ENCODE peak calls at places on chromosomes 2 and 18, in seven cellular contexts. N is HCT116, J is HepG2, Q is heart left ventricle, T is GM12891, A is ovary, X is A549. S is an unnamed sample.

GRCh38 chr2:54404270-54404669 is 51.9 kb upstream of the SPTBN1 start:
- DNase-seq in N (no peak), J (no peak), Q (no peak), T (no peak), A (no peak), X (no peak), S (no peak)

GRCh38 chr2:29314816-29315571 is 199.8 kb downstream of the CLIP4 start:
- DNase-seq in N (no peak), J (no peak), Q (no peak), T (peak), A (no peak), X (no peak), S (peak)

GRCh38 chr2:33967103-33967502 is 368.0 kb upstream of the FAM98A start:
- DNase-seq in N (no peak), J (no peak), Q (no peak), T (no peak), A (no peak), X (no peak), S (no peak)

GRCh38 chr2:11090158-11090557 is 65.1 kb upstream of the SLC66A3 start:
- DNase-seq in N (no peak), J (no peak), Q (no peak), T (no peak), A (no peak), X (no peak), S (no peak)

GRCh38 chr2:233201271-233202013 is 50.0 kb upstream of the ATG16L1 start:
- DNase-seq in N (no peak), J (no peak), Q (no peak), T (no peak), A (no peak), X (no peak), S (no peak)

GRCh38 chr2:188328419-188328818 is 36.7 kb downstream of the GULP1 start:
- DNase-seq in N (no peak), J (no peak), Q (no peak), T (no peak), A (no peak), X (no peak), S (no peak)

GRCh38 chr2:218569661-218570500 is 1.2 kb downstream of the CNOT9 start:
- DNase-seq in N (no peak), J (peak), Q (peak), T (no peak), A (no peak), X (no peak), S (no peak)

GRCh38 chr2:65033178-65033577 is 23.0 kb upstream of the CEP68 start:
- DNase-seq in N (no peak), J (peak), Q (no peak), T (no peak), A (no peak), X (peak), S (no peak)

GRCh38 chr2:110770696-110771425 is 38.5 kb downstream of the ACOXL start:
- DNase-seq in N (no peak), J (no peak), Q (no peak), T (no peak), A (no peak), X (no peak), S (no peak)

GRCh38 chr2:6412533-6413085 is 453.1 kb downstream of the CMPK2 start:
- DNase-seq in N (no peak), J (no peak), Q (no peak), T (no peak), A (no peak), X (no peak), S (no peak)

GRCh38 chr2:168596881-168597280 is 140.8 kb downstream of the CERS6 start:
- DNase-seq in N (peak), J (no peak), Q (no peak), T (no peak), A (no peak), X (no peak), S (no peak)

GRCh38 chr18:35026407-35027061 is 14.7 kb upstream of the MAPRE2 start:
- DNase-seq in N (no peak), J (no peak), Q (no peak), T (no peak), A (no peak), X (no peak), S (no peak)

GRCh38 chr2:209476367-209477191 is 52.7 kb downstream of the MAP2 start:
- DNase-seq in N (no peak), J (no peak), Q (peak), T (no peak), A (no peak), X (no peak), S (no peak)

GRCh38 chr2:182368446-182368845 is 58.4 kb downstream of the PDE1A start:
- DNase-seq in N (no peak), J (no peak), Q (no peak), T (no peak), A (no peak), X (no peak), S (no peak)

GRCh38 chr2:207110310-207110709 is 55.4 kb downstream of the KLF7 start:
- DNase-seq in N (no peak), J (no peak), Q (no peak), T (no peak), A (no peak), X (no peak), S (no peak)

GRCh38 chr2:46315103-46315890 is 18.1 kb downstream of the EPAS1 start:
- DNase-seq in N (peak), J (peak), Q (peak), T (no peak), A (peak), X (peak), S (no peak)

GRCh38 chr2:43075054-43075593 is 151.3 kb downstream of the ZFP36L2 start:
- DNase-seq in N (no peak), J (peak), Q (peak), T (no peak), A (peak), X (no peak), S (no peak)

GRCh38 chr2:74602553-74603281 is 45.4 kb downstream of the M1AP start:
- DNase-seq in N (no peak), J (no peak), Q (no peak), T (no peak), A (no peak), X (no peak), S (no peak)

GRCh38 chr2:74538881-74539339 is 9.2 kb downstream of the HTRA2 start:
- DNase-seq in N (no peak), J (no peak), Q (no peak), T (no peak), A (no peak), X (no peak), S (no peak)

GRCh38 chr18:76687271-76688006 is 134.9 kb upstream of the ZNF236 start:
- DNase-seq in N (no peak), J (no peak), Q (no peak), T (no peak), A (peak), X (no peak), S (no peak)

GRCh38 chr18:62179213-62179612 is 7.6 kb downstream of the PIGN start:
- DNase-seq in N (no peak), J (no peak), Q (no peak), T (no peak), A (no peak), X (no peak), S (no peak)

GRCh38 chr18:42157420-42157819 is 202.4 kb downstream of the PIK3C3 start:
- DNase-seq in N (no peak), J (no peak), Q (no peak), T (no peak), A (no peak), X (no peak), S (no peak)

GRCh38 chr2:166256902-166257301 is 118.8 kb downstream of the SCN9A start:
- DNase-seq in N (no peak), J (no peak), Q (no peak), T (no peak), A (no peak), X (no peak), S (no peak)

GRCh38 chr2:240296104-240296406 is 139.4 kb upstream of the GPC1 start:
- DNase-seq in N (no peak), J (no peak), Q (no peak), T (no peak), A (no peak), X (no peak), S (no peak)

GRCh38 chr2:769771-770170 is 92.6 kb upstream of the TMEM18 start:
- DNase-seq in N (no peak), J (no peak), Q (no peak), T (no peak), A (no peak), X (no peak), S (no peak)

GRCh38 chr2:98698896-98699295 is 32.0 kb downstream of the MGAT4A start:
- DNase-seq in N (no peak), J (no peak), Q (no peak), T (no peak), A (no peak), X (no peak), S (no peak)

GRCh38 chr2:204109681-204110080 is 173.1 kb downstream of the ICOS start:
- DNase-seq in N (no peak), J (no peak), Q (no peak), T (no peak), A (no peak), X (no peak), S (no peak)

GRCh38 chr2:35820404-35820803 is 535.2 kb upstream of the CRIM1 start:
- DNase-seq in N (no peak), J (no peak), Q (no peak), T (no peak), A (no peak), X (no peak), S (no peak)

GRCh38 chr18:59056706-59057492 is 82.8 kb upstream of the SEC11C start:
- DNase-seq in N (peak), J (peak), Q (peak), T (peak), A (peak), X (no peak), S (peak)

GRCh38 chr18:33116376-33116775 is 324.1 kb downstream of the CCDC178 start:
- DNase-seq in N (no peak), J (no peak), Q (no peak), T (no peak), A (no peak), X (no peak), S (no peak)

GRCh38 chr2:10266133-10266620 is 36.5 kb upstream of the HPCAL1 start:
- DNase-seq in N (no peak), J (no peak), Q (no peak), T (no peak), A (no peak), X (no peak), S (no peak)

GRCh38 chr2:10289891-10290290 is 12.8 kb upstream of the HPCAL1 start:
- DNase-seq in N (peak), J (no peak), Q (no peak), T (no peak), A (no peak), X (no peak), S (no peak)

GRCh38 chr2:223122706-223123265 is 70.8 kb downstream of the KCNE4 start:
- DNase-seq in N (no peak), J (no peak), Q (no peak), T (no peak), A (no peak), X (no peak), S (no peak)

GRCh38 chr2:99803846-99804245 is 314.0 kb upstream of the REV1 start:
- DNase-seq in N (no peak), J (no peak), Q (no peak), T (no peak), A (no peak), X (no peak), S (no peak)

GRCh38 chr2:16774091-16774490 is 108.5 kb upstream of the CYRIA start:
- DNase-seq in N (no peak), J (no peak), Q (no peak), T (no peak), A (no peak), X (no peak), S (no peak)

GRCh38 chr2:156586621-156587020 is 150.4 kb downstream of the GPD2 start:
- DNase-seq in N (no peak), J (no peak), Q (no peak), T (no peak), A (no peak), X (no peak), S (no peak)

GRCh38 chr2:139836769-139837168 is 1056.6 kb upstream of the NXPH2 start:
- DNase-seq in N (no peak), J (no peak), Q (no peak), T (no peak), A (no peak), X (no peak), S (no peak)

GRCh38 chr2:46535360-46535759 is 56.0 kb downstream of the TMEM247 start:
- DNase-seq in N (no peak), J (no peak), Q (no peak), T (no peak), A (no peak), X (no peak), S (no peak)

GRCh38 chr2:12501469-12502147 is 215.1 kb upstream of the TRIB2 start:
- DNase-seq in N (no peak), J (no peak), Q (peak), T (peak), A (no peak), X (no peak), S (peak)

GRCh38 chr2:23436346-23437099 is 51.5 kb downstream of the KLHL29 start:
- DNase-seq in N (no peak), J (no peak), Q (peak), T (no peak), A (no peak), X (no peak), S (no peak)

GRCh38 chr2:134119672-134120159 is 134.2 kb upstream of the MGAT5 start:
- DNase-seq in N (peak), J (peak), Q (peak), T (peak), A (peak), X (peak), S (peak)
- TF ChIP-seq POLR2A in N (peak), J (peak), Q (peak), T (peak), A (peak), X (peak), S (peak)

GRCh38 chr2:201158111-201158929 is 24.6 kb upstream of the CASP10 start:
- DNase-seq in N (peak), J (peak), Q (peak), T (peak), A (peak), X (peak), S (no peak)
- TF ChIP-seq POLR2A in N (no peak), J (no peak), Q (peak), T (no peak), A (no peak), X (no peak), S (no peak)

GRCh38 chr18:57630759-57631660 is 9.4 kb upstream of the NARS1 start:
- DNase-seq in N (no peak), J (no peak), Q (no peak), T (no peak), A (no peak), X (no peak), S (no peak)

GRCh38 chr18:57627488-57627887 is 5.9 kb upstream of the NARS1 start:
- DNase-seq in N (no peak), J (no peak), Q (no peak), T (no peak), A (no peak), X (no peak), S (no peak)

GRCh38 chr18:57629399-57629798 is 7.8 kb upstream of the NARS1 start:
- DNase-seq in N (no peak), J (no peak), Q (no peak), T (no peak), A (no peak), X (no peak), S (no peak)

GRCh38 chr18:57631697-57632096 is 10.1 kb upstream of the NARS1 start:
- DNase-seq in N (no peak), J (no peak), Q (no peak), T (no peak), A (no peak), X (no peak), S (no peak)

GRCh38 chr18:57630002-57630758 is 8.5 kb upstream of the NARS1 start:
- DNase-seq in N (peak), J (peak), Q (peak), T (peak), A (peak), X (peak), S (peak)
- TF ChIP-seq POLR2A in N (peak), J (no peak), Q (peak), T (no peak), A (peak), X (peak), S (no peak)

GRCh38 chr2:127104166-127104660 is 2.7 kb downstream of the BIN1 start:
- DNase-seq in N (no peak), J (no peak), Q (no peak), T (no peak), A (no peak), X (no peak), S (no peak)

GRCh38 chr2:127106998-127107621 is at the start of gene BIN1:
- DNase-seq in N (peak), J (peak), Q (peak), T (peak), A (peak), X (peak), S (peak)

GRCh38 chr2:127104881-127105655 is 1.9 kb downstream of the BIN1 start:
- DNase-seq in N (no peak), J (no peak), Q (peak), T (no peak), A (no peak), X (no peak), S (no peak)

GRCh38 chr2:127106457-127106997 is 427 bp downstream of the BIN1 start:
- DNase-seq in N (no peak), J (no peak), Q (peak), T (no peak), A (peak), X (no peak), S (peak)

DNA sequence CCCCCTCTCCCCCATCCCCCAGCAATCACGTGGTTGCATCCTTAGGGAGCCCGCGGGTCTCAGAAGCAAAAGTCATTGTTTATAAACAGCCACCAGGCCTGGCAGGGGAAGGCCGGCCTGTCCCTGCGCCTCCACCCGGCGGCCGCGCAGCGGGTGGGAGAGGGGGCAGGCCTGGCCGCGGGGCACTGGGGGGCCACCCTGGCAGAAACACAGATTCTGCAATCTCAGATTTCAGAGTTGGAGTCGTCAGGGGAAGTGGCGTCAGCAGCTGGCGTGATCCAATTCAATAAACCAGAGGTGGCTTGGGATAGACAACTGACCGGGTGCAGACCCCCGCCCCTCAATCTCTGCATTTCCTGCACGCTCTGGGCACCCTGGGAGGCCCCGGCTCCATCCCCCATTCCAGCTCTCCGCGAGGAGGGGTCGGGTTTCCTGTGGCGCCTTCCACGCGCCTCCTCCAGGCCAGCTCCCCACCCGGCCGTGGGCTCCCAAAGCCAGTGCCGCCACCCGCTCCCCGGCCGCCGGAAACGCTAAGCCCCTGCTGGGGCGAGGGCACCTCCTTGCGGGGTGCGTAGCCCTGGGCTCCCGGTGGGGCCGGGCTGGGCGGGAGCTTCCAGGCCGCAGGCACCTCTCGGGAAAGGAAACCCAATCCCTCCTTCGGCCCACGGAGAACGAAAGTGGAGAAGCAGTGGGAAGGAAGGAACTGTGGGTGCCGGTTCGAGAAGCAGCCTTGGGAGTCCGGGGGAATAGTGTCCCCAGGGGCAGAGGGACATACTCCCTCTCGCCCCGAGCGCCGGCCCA is 1.1 kb downstream of the BIN1 start:
- DNase-seq in N (no peak), J (no peak), Q (no peak), T (no peak), A (peak), X (no peak), S (no peak)
- TF ChIP-seq POLR2A in N (no peak), J (no peak), Q (no peak), T (no peak), A (no peak), X (no peak), S (no peak)

DNA sequence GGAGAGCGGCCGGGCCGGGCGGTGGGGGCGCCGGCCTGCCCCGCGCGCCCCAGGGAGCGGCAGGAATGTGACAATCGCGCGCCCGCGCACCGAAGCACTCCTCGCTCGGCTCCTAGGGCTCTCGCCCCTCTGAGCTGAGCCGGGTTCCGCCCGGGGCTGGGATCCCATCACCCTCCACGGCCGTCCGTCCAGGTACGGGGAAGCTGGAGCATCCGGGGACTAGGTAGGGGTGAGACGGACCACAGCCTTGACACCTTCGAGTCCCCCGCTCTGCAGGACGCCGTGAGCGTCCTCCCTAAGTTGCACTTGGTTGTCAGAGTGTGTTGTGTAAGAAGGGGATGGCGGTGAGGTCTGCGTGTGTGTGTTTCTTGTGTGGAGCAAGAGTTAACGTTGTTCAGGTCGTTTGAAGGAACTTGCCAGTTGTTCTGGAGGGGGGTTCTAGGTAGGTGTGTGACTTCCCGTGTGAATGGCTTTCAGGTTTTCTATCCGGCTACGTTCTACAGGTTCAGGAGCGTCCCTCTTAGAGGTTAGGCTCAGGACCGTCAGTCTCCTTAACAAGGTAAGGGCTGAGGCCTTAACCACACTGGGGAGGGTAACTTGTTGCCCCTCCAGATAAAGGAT is 393 bp downstream of the IL1R1 start:
- DNase-seq in N (no peak), J (peak), Q (no peak), T (no peak), A (no peak), X (peak), S (no peak)
- TF ChIP-seq POLR2A in N (no peak), J (peak), Q (no peak), T (no peak), A (no peak), X (no peak), S (no peak)

DNA sequence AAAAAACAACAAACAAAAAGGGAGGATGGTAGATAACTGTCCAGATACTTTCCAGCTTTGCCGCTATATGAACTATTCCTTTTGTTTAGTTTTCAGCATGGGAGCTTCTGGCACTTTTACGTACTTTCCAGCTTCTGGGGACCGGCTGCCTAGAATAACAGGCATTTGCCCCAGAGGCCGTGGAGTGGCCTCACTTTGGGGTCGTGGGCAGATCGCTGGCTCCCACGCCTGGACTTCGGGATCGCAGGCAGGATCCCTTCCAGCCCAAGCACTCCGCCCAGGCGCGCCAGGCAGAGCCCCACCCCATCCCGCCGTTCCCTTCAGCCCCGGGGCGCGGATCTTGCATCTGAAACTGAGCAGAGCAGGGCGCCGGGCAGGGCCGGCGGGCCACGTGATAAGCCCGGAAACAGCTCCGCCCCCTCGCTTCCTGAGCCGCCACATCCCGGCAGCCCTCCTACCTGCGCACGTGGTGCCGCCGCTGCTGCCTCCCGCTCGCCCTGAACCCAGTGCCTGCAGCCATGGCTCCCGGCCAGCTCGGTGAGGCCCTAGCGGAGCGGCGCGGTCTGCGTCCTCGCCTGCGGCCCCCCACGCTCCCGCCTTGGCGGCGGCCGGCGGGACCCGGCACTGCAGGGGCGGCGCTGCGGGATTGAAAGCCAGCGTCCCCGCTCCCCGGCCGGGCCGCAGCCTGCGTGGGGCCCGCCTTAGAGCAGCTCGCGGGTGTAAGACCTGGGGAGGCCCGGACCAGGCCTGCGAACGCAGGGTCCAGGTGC is at the start of gene ATIC:
- DNase-seq in N (peak), J (peak), Q (peak), T (peak), A (peak), X (peak), S (peak)
- TF ChIP-seq POLR2A in N (peak), J (peak), Q (peak), T (peak), A (no peak), X (peak), S (peak)

S was measured in GM12892.